ENCODE peak calls at places on chromosomes 12 and 14, in five cellular contexts. One of them, this sample, is unnamed.

GRCh38 chr14:101504096-101504948 is 57.0 kb upstream of the DIO3 start:
- DNase-seq in HS-5: no peak
- DNase-seq in GOT3: no peak
- DNase-seq in LoVo: no peak
- DNase-seq in HEK293T: no peak
- DNase-seq in this sample: no peak

GRCh38 chr14:67668559-67668958 is 5.9 kb downstream of the VTI1B start:
- DNase-seq in HEK293T: no peak
- DNase-seq in GOT3: no peak
- DNase-seq in LoVo: no peak
- DNase-seq in HS-5: no peak
- DNase-seq in this sample: no peak

GRCh38 chr14:101075801-101076413 is 172.4 kb upstream of the RTL1 start:
- DNase-seq in HEK293T: no peak
- DNase-seq in HS-5: no peak
- DNase-seq in GOT3: no peak
- DNase-seq in LoVo: no peak
- DNase-seq in this sample: no peak

GRCh38 chr14:60904381-60904780 is 76.5 kb downstream of the TRMT5 start:
- DNase-seq in LoVo: no peak
- DNase-seq in GOT3: no peak
- DNase-seq in HEK293T: no peak
- DNase-seq in HS-5: no peak
- DNase-seq in this sample: no peak

GRCh38 chr12:19988457-19988856 is 379.9 kb upstream of the PDE3A start:
- DNase-seq in LoVo: no peak
- DNase-seq in HS-5: no peak
- DNase-seq in HEK293T: no peak
- DNase-seq in GOT3: no peak
- DNase-seq in this sample: no peak

GRCh38 chr14:90629471-90629870 is 186.8 kb downstream of the TTC7B start:
- DNase-seq in HS-5: no peak
- DNase-seq in LoVo: no peak
- DNase-seq in GOT3: no peak
- DNase-seq in HEK293T: no peak
- DNase-seq in this sample: no peak

GRCh38 chr14:65131176-65131765 is 29.0 kb upstream of the MAX start:
- DNase-seq in LoVo: peak
- DNase-seq in HEK293T: no peak
- DNase-seq in HS-5: peak
- DNase-seq in GOT3: no peak
- DNase-seq in this sample: no peak

GRCh38 chr14:99288948-99289347 is 17.0 kb upstream of the BCL11B start:
- DNase-seq in HEK293T: no peak
- DNase-seq in HS-5: no peak
- DNase-seq in LoVo: no peak
- DNase-seq in GOT3: no peak
- DNase-seq in this sample: no peak

GRCh38 chr12:56337753-56338221 is 897 bp upstream of the IL23A start:
- DNase-seq in HEK293T: no peak
- DNase-seq in GOT3: no peak
- DNase-seq in LoVo: no peak
- DNase-seq in HS-5: no peak
- DNase-seq in this sample: no peak

GRCh38 chr14:102859911-102860310 is 62.6 kb upstream of the AMN start:
- DNase-seq in HEK293T: no peak
- DNase-seq in HS-5: no peak
- DNase-seq in LoVo: no peak
- DNase-seq in GOT3: no peak
- DNase-seq in this sample: no peak

GRCh38 chr14:53979747-53980642 is 23.4 kb upstream of the BMP4 start:
- DNase-seq in HEK293T: no peak
- DNase-seq in HS-5: peak
- DNase-seq in LoVo: peak
- DNase-seq in GOT3: no peak
- DNase-seq in this sample: no peak

GRCh38 chr12:113086249-113087164 is 30.0 kb downstream of the DTX1 start:
- DNase-seq in HEK293T: no peak
- DNase-seq in GOT3: no peak
- DNase-seq in HS-5: no peak
- DNase-seq in LoVo: no peak
- DNase-seq in this sample: no peak

GRCh38 chr12:77388611-77389265 is 323.4 kb upstream of the E2F7 start:
- DNase-seq in LoVo: peak
- DNase-seq in GOT3: no peak
- DNase-seq in HEK293T: no peak
- DNase-seq in HS-5: no peak
- DNase-seq in this sample: no peak

GRCh38 chr14:22282429-22282828 is 306.6 kb downstream of the DAD1 start:
- DNase-seq in HS-5: no peak
- DNase-seq in GOT3: no peak
- DNase-seq in LoVo: no peak
- DNase-seq in HEK293T: no peak
- DNase-seq in this sample: no peak

GRCh38 chr12:102197789-102198188 is at the start of gene PMCH:
- DNase-seq in HS-5: no peak
- DNase-seq in LoVo: no peak
- DNase-seq in HEK293T: no peak
- DNase-seq in GOT3: no peak
- DNase-seq in this sample: no peak

This sample was measured in cortex of kidney.